ENCODE peak calls at places on chromosome 16, in five cellular contexts. D, J, U, V and P are unnamed samples.

GRCh38 chr16:50263940-50264929 is 2.1 kb upstream of the ADCY7 start:
- DNase-seq in D (no peak), V (no peak), U (no peak), J (no peak), P (no peak)

GRCh38 chr16:27526169-27526568 is 23.5 kb downstream of the GTF3C1 start:
- DNase-seq in J (no peak), D (no peak), U (no peak), V (no peak), P (no peak)

GRCh38 chr16:84720180-84720579 is 20.4 kb downstream of the USP10 start:
- DNase-seq in D (no peak), J (peak; percentile 32), U (no peak), V (no peak), P (peak; percentile 48)

GRCh38 chr16:64983226-64983625 is 138.6 kb downstream of the CDH11 start:
- DNase-seq in U (no peak), V (no peak), J (no peak), D (no peak), P (no peak)

GRCh38 chr16:57736419-57737281 is 1.1 kb downstream of the KATNB1 start:
- DNase-seq in V (peak; percentile 58), J (peak; percentile 30), D (no peak), U (peak; percentile 54), P (peak; percentile 26)

GRCh38 chr16:12601290-12601900 is 202.3 kb downstream of the CPPED1 start:
- DNase-seq in J (no peak), V (no peak), D (peak; percentile 65), U (no peak), P (no peak)

GRCh38 chr16:10940501-10941079 is 1.7 kb downstream of the DEXI start:
- DNase-seq in D (no peak), U (no peak), J (no peak), V (no peak), P (no peak)

GRCh38 chr16:27313422-27314160 is at the start of gene IL4R:
- DNase-seq in D (no peak), V (peak; percentile 82), U (peak; percentile 60), J (peak; percentile 17), P (peak; percentile 41)

GRCh38 chr16:77905356-77905920 is 116.9 kb upstream of the CLEC3A start:
- DNase-seq in J (no peak), U (no peak), V (no peak), D (no peak), P (no peak)

GRCh38 chr16:72008424-72009216 is at the start of gene DHODH:
- DNase-seq in V (peak; percentile 99), U (peak; percentile 99), D (peak; percentile 99), J (peak; percentile 87), P (peak; percentile 94)

GRCh38 chr16:20323591-20324117 is 3.7 kb downstream of the GP2 start:
- DNase-seq in D (no peak), U (no peak), J (no peak), V (no peak), P (no peak)

GRCh38 chr16:24972608-24973220 is 42.5 kb downstream of the ARHGAP17 start:
- DNase-seq in V (no peak), J (no peak), U (no peak), D (no peak), P (no peak)

GRCh38 chr16:81480856-81481821 is 36.5 kb downstream of the CMIP start:
- DNase-seq in J (no peak), D (no peak), V (no peak), U (peak; percentile 56), P (no peak)

GRCh38 chr16:74749291-74750055 is 25.1 kb downstream of the FA2H start:
- DNase-seq in D (peak; percentile 75), J (no peak), V (no peak), U (no peak), P (no peak)

GRCh38 chr16:68445458-68445857 is 2.9 kb downstream of the SMPD3 start:
- DNase-seq in D (no peak), J (peak; percentile 31), U (peak; percentile 40), V (peak; percentile 65), P (no peak)

GRCh38 chr16:53844796-53845195 is 140.8 kb downstream of the FTO start:
- DNase-seq in D (no peak), U (no peak), V (no peak), J (no peak), P (no peak)

GRCh38 chr16:15609286-15609649 is 33.7 kb downstream of the MARF1 start:
- DNase-seq in D (no peak), J (no peak), V (no peak), U (no peak), P (no peak)

GRCh38 chr16:85633888-85634287 is 20.8 kb downstream of the GSE1 start:
- DNase-seq in U (no peak), V (no peak), J (no peak), D (no peak), P (no peak)

GRCh38 chr16:85234310-85235235 is 122.3 kb upstream of the CIBAR2 start:
- DNase-seq in U (peak; percentile 98), J (peak; percentile 46), D (peak; percentile 90), V (peak; percentile 54), P (peak; percentile 49)

GRCh38 chr16:74767749-74768148 is 6.9 kb downstream of the FA2H start:
- DNase-seq in J (no peak), V (no peak), U (no peak), D (no peak), P (no peak)

GRCh38 chr16:22008215-22009142 is 568 bp downstream of the MOSMO start:
- DNase-seq in V (no peak), J (no peak), U (no peak), D (no peak), P (no peak)

GRCh38 chr16:82720414-82720813 is 93.6 kb downstream of the CDH13 start:
- DNase-seq in U (no peak), V (no peak), J (no peak), D (no peak), P (no peak)

GRCh38 chr16:84603115-84603816 is 14.6 kb downstream of the COTL1 start:
- DNase-seq in V (peak; percentile 65), D (peak; percentile 90), U (no peak), J (peak; percentile 77), P (peak; percentile 95)

GRCh38 chr16:11966173-11966572 is 1.2 kb downstream of the TNFRSF17 start:
- DNase-seq in J (no peak), U (no peak), V (no peak), D (no peak), P (no peak)

GRCh38 chr16:2706085-2706484 is 13.9 kb downstream of the PRSS27 start:
- DNase-seq in U (no peak), J (no peak), D (no peak), V (no peak), P (no peak)

GRCh38 chr16:75110637-75111513 is 5.7 kb downstream of the LDHD start:
- DNase-seq in J (peak; percentile 70), D (peak; percentile 94), V (peak; percentile 91), U (peak; percentile 89), P (peak; percentile 80)

GRCh38 chr16:4103741-4104140 is 12.5 kb downstream of the ADCY9 start:
- DNase-seq in U (no peak), J (no peak), D (no peak), V (no peak), P (no peak)

GRCh38 chr16:88194397-88195020 is 188.2 kb upstream of the ZNF469 start:
- DNase-seq in D (peak; percentile 75), J (no peak), V (no peak), U (no peak), P (no peak)

GRCh38 chr16:77191259-77191969 is 424 bp downstream of the MON1B start:
- DNase-seq in U (peak; percentile 35), J (no peak), V (no peak), D (no peak), P (no peak)

GRCh38 chr16:15452456-15452855 is 18.1 kb downstream of the BMERB1 start:
- DNase-seq in D (no peak), U (no peak), V (no peak), J (no peak), P (no peak)

GRCh38 chr16:5382484-5382883 is 284.9 kb upstream of the EEF2KMT start:
- DNase-seq in D (no peak), J (no peak), U (no peak), V (no peak), P (no peak)
- TF ChIP-seq CTCF in D (no peak), J (no peak), U (no peak), V (no peak), P (no peak)

DNA sequence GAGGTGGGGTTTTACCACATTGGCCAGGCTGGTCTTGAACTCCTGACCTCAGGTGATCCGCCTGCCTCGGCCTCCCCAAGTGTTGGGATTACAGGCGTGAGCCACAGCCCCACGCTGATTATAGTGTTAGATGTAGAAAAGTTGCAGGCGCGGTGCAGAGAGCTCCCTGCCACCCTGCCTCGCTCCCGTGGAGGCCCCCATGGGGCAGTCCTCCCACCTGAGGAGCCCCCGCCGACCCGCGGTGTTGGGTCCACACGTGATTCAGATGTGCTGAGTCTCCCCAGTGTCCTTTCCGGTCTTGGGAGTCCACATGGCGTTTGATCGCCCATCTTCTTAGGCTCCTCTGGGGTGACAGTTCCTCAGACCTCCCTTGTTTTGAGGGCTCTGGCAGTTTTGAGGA is 5.2 kb upstream of the RPL13 start:
- DNase-seq in J (no peak), U (no peak), D (no peak), V (no peak), P (no peak)
- TF ChIP-seq CTCF in J (no peak), U (no peak), D (no peak), V (no peak), P (no peak)

DNA sequence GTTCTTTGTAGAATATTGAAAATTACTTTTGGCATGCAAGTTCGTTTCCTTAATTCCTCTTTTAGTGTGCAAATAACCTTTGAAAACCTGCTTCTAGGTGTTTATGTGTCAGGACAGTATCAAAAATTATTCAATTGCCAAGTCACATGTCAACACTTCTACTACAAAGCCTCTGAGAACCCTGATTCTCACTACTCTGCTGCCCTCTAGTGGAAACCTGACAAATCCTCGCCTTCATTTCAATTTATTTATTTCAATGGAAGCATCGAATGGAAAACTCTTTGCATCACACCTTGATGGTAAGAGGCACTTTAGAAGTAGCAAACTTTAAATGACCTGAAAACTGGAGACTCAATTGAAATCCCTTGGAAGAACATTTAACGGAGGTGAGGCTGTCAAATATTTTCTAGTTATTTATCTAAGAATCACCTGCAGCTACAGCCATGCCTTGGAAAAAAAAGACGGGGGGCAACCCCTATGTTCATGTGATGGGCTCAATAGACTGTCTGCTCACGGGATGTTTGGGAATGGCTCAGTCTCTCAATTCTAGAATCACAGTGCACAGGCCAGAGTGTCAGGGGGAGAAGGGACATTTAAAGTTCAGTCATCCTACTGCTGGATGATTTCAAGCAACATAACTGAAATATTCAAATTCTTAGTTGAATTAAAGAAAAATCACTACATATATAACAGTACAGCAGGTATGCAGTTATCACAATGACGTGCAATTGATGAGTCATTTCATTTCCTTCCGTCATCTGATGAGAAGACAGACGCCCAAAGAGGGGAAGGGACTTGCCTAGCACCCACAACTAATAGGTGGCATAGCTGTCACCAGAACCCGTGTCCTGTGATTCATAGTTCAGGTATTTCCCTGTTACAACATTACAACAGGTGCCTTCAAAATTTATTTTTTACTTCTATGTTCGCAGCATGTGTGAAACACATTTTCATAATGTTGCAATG is 563.9 kb downstream of the TOX3 start:
- DNase-seq in V (peak; percentile 72), J (peak; percentile 41), D (no peak), U (peak; percentile 21), P (peak; percentile 67)
- TF ChIP-seq CTCF in V (peak; percentile 78), J (peak; percentile 65), D (peak; percentile 78), U (peak; percentile 56), P (peak; percentile 65)

DNA sequence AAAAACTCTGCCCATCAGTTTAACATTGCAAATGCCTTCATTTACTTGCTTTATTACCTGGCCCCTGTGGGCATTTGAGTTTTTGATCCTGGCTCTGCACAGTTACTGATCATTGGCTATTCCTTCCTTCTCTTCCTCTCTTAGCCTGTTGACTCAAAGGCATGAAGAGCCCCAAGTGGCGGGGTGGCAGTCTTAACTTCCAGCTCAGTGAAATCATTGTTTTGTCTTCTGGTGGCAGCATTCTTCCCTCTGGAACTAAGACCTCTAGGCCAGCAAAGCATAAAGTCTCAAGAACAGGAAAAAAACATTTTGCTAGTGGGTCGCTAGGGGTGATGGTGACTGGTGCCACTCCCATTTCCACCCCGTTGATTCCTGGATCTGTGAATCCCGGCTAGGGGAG is 52.3 kb upstream of the MRTFB start:
- DNase-seq in D (no peak), V (no peak), J (no peak), U (no peak), P (no peak)
- TF ChIP-seq CTCF in D (no peak), V (no peak), J (no peak), U (no peak), P (no peak)